ENCODE peak calls at places on chromosomes 5 and 9, in nine cellular contexts. F is lower lobe of right lung, A is tibial nerve, L is fibroblast of pulmonary artery, E is cardiac fibroblast, D is IMR-90, S is astrocyte of the spinal cord, G is prostate gland, O is neural progenitor cell. J is an unnamed sample.

GRCh38 chr9:109766351-109766750 is 13.6 kb upstream of the PALM2AKAP2 start:
- DNase-seq in F (no peak), E (peak), A (no peak), O (no peak), S (peak), D (peak), G (no peak), L (peak), J (peak)

GRCh38 chr5:163889369-163889768 is 383.9 kb downstream of the MAT2B start:
- DNase-seq in A (no peak), D (peak), F (no peak), G (no peak), L (peak), O (no peak), S (peak), E (peak), J (peak)

GRCh38 chr5:60092671-60093422 is 199.3 kb upstream of the PDE4D start:
- DNase-seq in D (peak), O (no peak), S (peak), E (peak), F (no peak), L (peak), A (no peak), G (no peak), J (peak)

GRCh38 chr5:154189256-154189818 is 1.2 kb upstream of the GALNT10 start:
- DNase-seq in L (no peak), S (peak), E (no peak), O (peak), D (no peak), G (no peak), F (peak), A (no peak), J (peak)

GRCh38 chr5:79001471-79001870 is 16.4 kb upstream of the ARSB start:
- DNase-seq in F (no peak), D (peak), E (peak), G (no peak), A (no peak), O (no peak), L (no peak), S (peak), J (no peak)

GRCh38 chr5:77770293-77771005 is 5.7 kb downstream of the TBCA start:
- DNase-seq in S (no peak), L (no peak), G (no peak), O (no peak), A (no peak), D (peak), E (peak), F (no peak), J (no peak)

GRCh38 chr5:137758719-137759312 is 4.7 kb upstream of the HNRNPA0 start:
- DNase-seq in L (peak), F (no peak), G (no peak), O (no peak), E (peak), S (no peak), A (no peak), D (no peak), J (no peak)

GRCh38 chr5:54795284-54795683 is 190.1 kb downstream of the ESM1 start:
- DNase-seq in S (no peak), L (peak), G (no peak), F (no peak), A (no peak), O (no peak), D (no peak), E (peak), J (peak)

GRCh38 chr5:61319388-61320146 is 12.5 kb upstream of the ZSWIM6 start:
- DNase-seq in S (no peak), O (peak), F (no peak), A (no peak), G (no peak), L (peak), D (no peak), E (peak), J (peak)

GRCh38 chr9:107730691-107731090 is 241.1 kb upstream of the KLF4 start:
- DNase-seq in L (no peak), O (no peak), D (no peak), F (no peak), G (no peak), A (no peak), S (no peak), E (no peak), J (no peak)

GRCh38 chr9:137029058-137029922 is 1.3 kb upstream of the ABCA2 start:
- DNase-seq in L (peak), S (no peak), D (peak), F (peak), O (peak), A (peak), G (peak), E (peak), J (peak)

GRCh38 chr9:132169672-132170392 is 8.0 kb downstream of the NTNG2 start:
- DNase-seq in G (peak), E (peak), D (peak), F (peak), S (no peak), O (peak), A (no peak), L (peak), J (peak)

GRCh38 chr9:14316574-14317304 is 2.8 kb upstream of the NFIB start:
- DNase-seq in O (peak), G (no peak), E (peak), L (no peak), D (no peak), S (no peak), F (no peak), A (no peak), J (no peak)

GRCh38 chr9:26375448-26375847 is 517.2 kb downstream of the CAAP1 start:
- DNase-seq in F (no peak), L (no peak), E (no peak), O (no peak), A (no peak), G (no peak), S (peak), D (peak), J (no peak)

GRCh38 chr9:34869390-34869789 is 88.7 kb upstream of the PHF24 start:
- DNase-seq in F (no peak), A (no peak), D (peak), S (peak), E (peak), G (no peak), L (peak), O (peak), J (peak)

GRCh38 chr9:4622016-4622415 is 40.1 kb upstream of the PLPP6 start:
- DNase-seq in G (no peak), E (no peak), F (no peak), L (no peak), A (no peak), S (no peak), D (no peak), O (peak), J (no peak)

GRCh38 chr9:129176786-129177442 is 1.1 kb downstream of the IER5L start:
- DNase-seq in S (peak), L (peak), O (peak), A (no peak), D (peak), F (peak), E (peak), G (peak), J (peak)

GRCh38 chr9:83570359-83570758 is 32.2 kb upstream of the FRMD3 start:
- DNase-seq in O (no peak), S (peak), F (no peak), G (no peak), D (no peak), A (peak), E (peak), L (no peak), J (peak)

GRCh38 chr5:107542428-107542827 is 128.3 kb downstream of the EFNA5 start:
- DNase-seq in G (peak), O (no peak), A (peak), E (peak), L (peak), D (peak), F (peak), S (peak), J (peak)

GRCh38 chr5:109218767-109219166 is 191.0 kb downstream of the PJA2 start:
- DNase-seq in A (no peak), E (no peak), L (no peak), G (no peak), S (no peak), D (no peak), F (no peak), O (no peak), J (peak)

GRCh38 chr5:128513816-128514215 is 24.2 kb downstream of the FBN2 start:
- DNase-seq in E (no peak), A (no peak), O (no peak), G (no peak), D (peak), S (no peak), F (no peak), L (no peak), J (peak)

GRCh38 chr5:132055808-132056609 is 4.4 kb upstream of the IL3 start:
- DNase-seq in G (no peak), E (no peak), S (no peak), A (no peak), D (no peak), F (peak), L (no peak), O (no peak), J (no peak)

GRCh38 chr9:92807757-92808725 is 43.4 kb upstream of the BICD2 start:
- DNase-seq in D (no peak), F (no peak), O (peak), E (no peak), A (no peak), L (no peak), G (no peak), S (no peak), J (no peak)

GRCh38 chr9:20294351-20294750 is 327.9 kb downstream of the MLLT3 start:
- DNase-seq in G (no peak), L (no peak), D (no peak), F (no peak), O (no peak), A (no peak), E (no peak), S (no peak), J (no peak)

GRCh38 chr5:170139786-170140335 is 34.2 kb downstream of the FOXI1 start:
- DNase-seq in L (no peak), F (no peak), G (no peak), E (no peak), D (no peak), A (no peak), O (no peak), S (no peak), J (no peak)

GRCh38 chr5:155471027-155471426 is 457.5 kb downstream of the KIF4B start:
- DNase-seq in F (no peak), A (no peak), O (no peak), S (no peak), E (no peak), G (no peak), L (no peak), D (no peak), J (no peak)

GRCh38 chr5:160045004-160045403 is 36.1 kb downstream of the TTC1 start:
- DNase-seq in E (no peak), S (peak), D (no peak), A (no peak), G (no peak), F (no peak), L (no peak), O (no peak), J (peak)

GRCh38 chr5:42491699-42492098 is 68.5 kb downstream of the GHR start:
- DNase-seq in A (no peak), L (peak), S (no peak), O (peak), D (no peak), F (no peak), G (no peak), E (no peak), J (no peak)

GRCh38 chr9:138049085-138049778 is 171.7 kb downstream of the CACNA1B start:
- DNase-seq in L (no peak), O (peak), F (no peak), G (no peak), A (no peak), D (no peak), E (no peak), S (no peak), J (no peak)

GRCh38 chr5:176530983-176531901 is 6.0 kb downstream of the RNF44 start:
- DNase-seq in D (peak), L (no peak), A (no peak), O (no peak), E (no peak), S (peak), G (no peak), F (peak), J (peak)

GRCh38 chr5:178537467-178538381 is 52.5 kb downstream of the COL23A1 start:
- DNase-seq in F (no peak), G (no peak), D (no peak), E (no peak), S (no peak), O (peak), L (no peak), A (no peak), J (no peak)

DNA sequence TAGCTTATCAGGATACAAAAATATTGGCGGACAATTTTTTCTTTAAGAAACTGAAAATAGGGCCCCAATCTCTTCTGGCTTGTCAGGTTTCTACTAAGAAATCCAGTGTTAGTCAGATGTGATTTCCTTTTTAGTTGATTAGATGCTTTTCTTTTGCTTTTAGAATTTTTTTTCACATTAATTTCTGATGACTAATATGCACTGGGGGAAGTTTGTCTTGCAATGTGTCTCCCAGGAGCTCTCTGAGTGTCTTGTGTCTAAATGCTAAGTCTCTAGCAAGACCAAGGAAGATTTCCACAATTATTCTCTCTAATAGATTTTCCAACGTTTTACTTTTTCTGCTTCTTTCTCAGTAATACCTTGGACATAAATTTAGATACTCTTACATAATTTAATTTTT is 559.8 kb upstream of the TYRP1 start:
- DNase-seq in F (no peak), E (no peak), D (no peak), S (no peak), L (peak), A (no peak), O (no peak), G (no peak), J (peak)
- H3K4me3 ChIP-seq in F (no peak), E (no peak), D (no peak), S (no peak), L (no peak), A (no peak), O (no peak), G (no peak), J (no peak)

DNA sequence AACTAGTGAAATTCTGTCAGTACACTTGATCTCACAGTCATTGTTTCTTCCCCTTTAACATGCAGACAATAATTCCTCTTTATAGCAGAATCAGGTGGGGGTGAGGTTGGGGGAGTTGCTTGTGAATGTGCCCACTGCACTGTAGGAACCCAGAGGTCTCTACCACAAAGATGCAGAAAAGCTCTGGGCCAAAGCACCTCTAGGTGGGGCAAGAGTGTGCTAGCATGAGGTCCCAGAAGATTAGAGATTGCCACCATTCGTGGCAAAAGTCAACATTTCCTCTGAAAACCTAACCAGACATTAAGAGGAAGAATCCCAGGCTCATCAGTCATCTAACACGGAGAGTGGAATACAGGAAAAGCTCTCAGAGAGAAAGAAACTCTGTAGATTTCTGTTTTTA is 74.5 kb downstream of the PTCD2 start:
- DNase-seq in G (no peak), F (no peak), D (no peak), O (peak), S (no peak), A (no peak), L (peak), E (peak), J (no peak)
- TF ChIP-seq CTCF in G (no peak), F (peak), D (peak), O (peak), S (peak), A (peak), L (peak), E (peak), J (peak)

GRCh38 chr5:35229076-35230042 is 928 bp downstream of the PRLR start:
- DNase-seq in A (no peak), D (no peak), S (no peak), G (peak), F (peak), O (peak), E (no peak), L (no peak), J (no peak)
- H3K4me3 ChIP-seq in A (peak), D (no peak), S (peak), G (peak), F (peak), O (peak), E (peak), L (peak), J (no peak)

GRCh38 chr9:122151267-122151828 is 8.2 kb downstream of the NDUFA8 start:
- DNase-seq in D (no peak), L (no peak), A (no peak), E (no peak), S (no peak), F (no peak), G (no peak), O (no peak), J (no peak)
- TF ChIP-seq CTCF in D (no peak), L (no peak), A (no peak), E (no peak), S (no peak), F (no peak), G (no peak), O (no peak), J (no peak)

GRCh38 chr5:95956900-95957293 is 4.8 kb downstream of the ELL2 start:
- DNase-seq in D (no peak), L (no peak), G (no peak), E (no peak), S (no peak), A (no peak), F (no peak), O (no peak), J (no peak)
- H3K4me3 ChIP-seq in D (peak), L (no peak), G (peak), E (no peak), S (no peak), A (no peak), F (no peak), O (no peak), J (no peak)

DNA sequence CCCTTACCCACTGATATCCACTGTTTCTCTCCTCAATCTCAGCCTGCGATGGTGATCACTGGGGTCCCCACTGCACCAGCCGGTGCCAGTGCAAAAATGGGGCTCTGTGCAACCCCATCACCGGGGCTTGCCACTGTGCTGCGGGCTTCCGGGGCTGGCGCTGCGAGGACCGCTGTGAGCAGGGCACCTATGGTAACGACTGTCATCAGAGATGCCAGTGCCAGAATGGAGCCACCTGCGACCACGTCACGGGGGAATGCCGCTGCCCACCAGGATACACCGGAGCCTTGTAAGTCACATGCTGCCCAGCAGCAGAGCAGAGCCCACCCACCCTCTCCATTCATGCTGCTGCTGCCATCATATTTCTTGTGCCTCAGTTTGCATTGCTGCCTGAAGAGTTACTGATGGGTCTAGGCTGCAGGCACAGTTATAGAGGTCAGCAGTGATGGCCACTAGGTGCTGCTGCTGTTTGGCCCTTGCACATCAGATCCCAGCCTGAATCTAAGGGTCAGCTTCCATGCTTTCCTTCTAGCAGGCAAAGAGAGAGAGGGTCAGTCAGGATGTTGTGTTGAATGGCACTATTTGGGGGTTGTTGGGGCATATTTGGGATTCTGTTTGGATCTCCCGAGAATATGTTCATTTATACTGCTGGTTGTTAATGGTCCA is 106.0 kb downstream of the MEGF10 start:
- DNase-seq in A (no peak), D (no peak), G (no peak), L (no peak), F (no peak), O (peak), S (no peak), E (no peak), J (no peak)
- TF ChIP-seq CTCF in A (no peak), D (no peak), G (no peak), L (no peak), F (no peak), O (peak), S (no peak), E (no peak), J (peak)

GRCh38 chr5:116824751-116825438 is 250.3 kb upstream of the SEMA6A start:
- DNase-seq in O (no peak), D (no peak), S (no peak), F (no peak), G (no peak), E (no peak), A (no peak), L (no peak), J (no peak)
- H3K4me3 ChIP-seq in O (no peak), D (no peak), S (no peak), F (no peak), G (no peak), E (no peak), A (no peak), L (no peak), J (no peak)

DNA sequence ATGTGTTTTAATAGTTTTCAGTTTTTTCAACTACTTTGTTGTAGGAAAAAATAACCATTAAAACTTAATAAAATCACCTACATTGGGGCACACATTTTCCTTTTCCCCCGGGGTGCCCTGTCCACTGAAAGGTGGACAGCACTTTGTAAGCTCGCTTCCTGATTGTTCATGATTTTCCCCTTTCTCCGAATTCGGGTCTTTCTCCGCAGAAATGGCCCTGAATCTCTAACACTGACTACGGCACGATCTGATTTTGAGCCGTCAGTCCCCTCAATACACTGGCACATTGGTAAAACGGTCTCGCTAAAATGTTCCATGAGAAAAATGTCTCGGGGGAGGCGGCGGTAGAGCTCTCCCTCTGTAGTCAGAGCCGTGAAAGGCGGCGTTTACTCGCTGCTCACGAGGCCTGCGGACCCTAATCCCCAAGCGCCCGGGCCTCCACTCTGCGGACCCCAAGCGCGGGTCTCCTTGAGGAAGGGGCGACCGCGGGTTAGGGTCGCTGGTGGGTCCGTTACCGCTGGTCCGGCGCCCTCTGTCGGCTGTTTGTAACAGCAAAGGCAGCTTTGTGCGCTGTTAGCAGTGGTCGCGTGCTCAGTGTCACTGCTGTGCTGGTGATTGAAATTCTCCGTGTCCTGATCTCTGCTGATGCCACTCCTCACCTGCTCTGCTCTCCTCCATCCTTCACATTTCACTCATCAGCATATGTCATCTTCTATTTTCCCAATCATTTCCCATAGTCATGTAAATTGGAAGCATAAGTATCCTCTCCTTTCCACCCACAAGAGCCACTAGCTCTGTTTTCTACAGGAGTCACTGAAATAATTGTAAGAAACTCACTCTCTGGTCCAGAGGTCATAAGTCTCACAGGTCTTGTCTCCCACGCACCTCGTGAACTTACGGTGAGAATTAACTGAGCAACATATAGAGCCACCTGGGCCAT is 10.8 kb upstream of the IFNA2 start:
- DNase-seq in L (peak), F (peak), A (peak), S (peak), E (peak), D (no peak), G (peak), O (peak), J (peak)
- TF ChIP-seq CTCF in L (peak), F (peak), A (peak), S (peak), E (peak), D (peak), G (peak), O (peak), J (peak)

GRCh38 chr5:135399838-135400542 is 959 bp upstream of the MACROH2A1 start:
- DNase-seq in L (no peak), F (no peak), G (no peak), O (peak), D (no peak), S (no peak), E (no peak), A (no peak), J (no peak)
- H3K4me3 ChIP-seq in L (peak), F (peak), G (peak), O (peak), D (peak), S (peak), E (peak), A (peak), J (peak)